ENCODE peak calls at places on chromosomes 2 and 18, in seven cellular contexts. Q, V, I, F, T, O and G are unnamed samples.

GRCh38 chr2:79219383-79219988 is 59.9 kb upstream of the REG3A start:
- DNase-seq in Q (peak; percentile 65), V (no peak), I (no peak), F (no peak), T (no peak), O (peak; percentile 77), G (peak; percentile 88)

GRCh38 chr2:26395394-26395793 is 6.3 kb upstream of the DRC1 start:
- DNase-seq in Q (peak; percentile 37), V (no peak), I (no peak), F (no peak), T (no peak), O (no peak), G (peak; percentile 23)

GRCh38 chr18:50734342-50734741 is 85.5 kb downstream of the MRO start:
- DNase-seq in Q (no peak), V (no peak), I (no peak), F (no peak), T (no peak), O (no peak), G (no peak)

GRCh38 chr18:50117876-50118275 is 77.1 kb downstream of the MYO5B start:
- DNase-seq in Q (no peak), V (no peak), I (no peak), F (no peak), T (no peak), O (no peak), G (no peak)

GRCh38 chr2:172442072-172442895 is 14.9 kb downstream of the ITGA6 start:
- DNase-seq in Q (no peak), V (no peak), I (peak; percentile 54), F (no peak), T (no peak), O (peak; percentile 94), G (no peak)

GRCh38 chr2:207375207-207375875 is 154.4 kb upstream of the CREB1 start:
- DNase-seq in Q (no peak), V (no peak), I (no peak), F (no peak), T (no peak), O (no peak), G (no peak)

GRCh38 chr2:190506666-190507065 is 27.9 kb downstream of the NEMP2 start:
- DNase-seq in Q (no peak), V (no peak), I (no peak), F (no peak), T (no peak), O (no peak), G (no peak)

GRCh38 chr2:37573818-37574388 is 97.5 kb downstream of the CDC42EP3 start:
- DNase-seq in Q (no peak), V (no peak), I (no peak), F (no peak), T (no peak), O (no peak), G (no peak)

GRCh38 chr2:53131416-53131815 is 636.2 kb upstream of the CHAC2 start:
- DNase-seq in Q (no peak), V (no peak), I (no peak), F (no peak), T (no peak), O (no peak), G (peak; percentile 17)

DNA sequence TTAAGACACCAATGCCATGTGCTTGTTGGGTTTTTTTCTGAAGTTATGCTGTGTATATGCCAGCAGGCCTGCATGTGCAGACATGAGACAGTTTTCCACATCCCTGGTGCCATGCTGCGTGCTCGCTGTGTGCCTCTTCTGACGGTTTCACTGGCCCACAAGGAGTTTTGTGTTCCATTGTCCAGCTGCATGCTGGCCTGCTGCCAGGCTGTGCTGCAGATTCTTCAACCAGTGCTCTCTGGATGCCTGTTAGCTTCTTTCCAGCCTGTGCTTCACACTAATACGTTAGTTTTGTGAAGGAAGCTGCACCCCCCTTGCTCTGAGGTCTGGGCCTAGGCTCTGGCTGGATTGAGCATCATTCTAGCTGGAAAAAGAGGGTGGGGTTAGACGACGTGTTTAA is 17.0 kb downstream of the INPP4A start:
- DNase-seq in Q (no peak), V (no peak), I (peak; percentile 60), F (peak; percentile 69), T (no peak), O (no peak), G (no peak)
- H3K4me1 ChIP-seq in Q (peaks cover 41% of the 10 kb centered on the region), V (no peaks in the 10 kb centered on the region), I (peaks cover 18% of the 10 kb centered on the region), F (no peaks in the 10 kb centered on the region), T (peaks cover 39% of the 10 kb centered on the region), O (peaks cover 53% of the 10 kb centered on the region), G (peaks cover 31% of the 10 kb centered on the region)

DNA sequence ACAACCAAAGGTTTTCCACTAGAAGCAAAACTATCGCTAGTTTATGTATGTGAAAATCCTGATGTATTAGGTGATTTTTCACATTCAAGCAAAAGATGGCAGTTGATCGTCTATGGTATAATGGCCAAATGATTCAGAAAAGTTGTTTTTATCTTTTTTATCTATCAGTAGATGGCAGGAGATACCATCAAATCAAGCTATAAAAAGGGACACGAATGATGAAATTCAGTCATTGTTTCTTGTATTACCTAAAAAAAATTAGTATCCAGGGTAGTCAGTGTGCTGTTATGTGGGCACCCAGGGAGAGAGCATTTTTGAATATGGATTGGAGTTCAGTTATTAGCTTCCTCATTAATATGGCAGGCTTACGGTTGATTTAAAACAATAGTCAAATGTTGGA is 22.9 kb upstream of the CAVIN2 start:
- DNase-seq in Q (no peak), V (no peak), I (no peak), F (no peak), T (no peak), O (peak; percentile 18), G (no peak)
- H3K4me1 ChIP-seq in Q (peaks cover 5% of the 10 kb centered on the region), V (no peaks in the 10 kb centered on the region), I (peaks cover 10% of the 10 kb centered on the region), F (no peaks in the 10 kb centered on the region), T (peaks cover 4% of the 10 kb centered on the region), O (peaks cover 51% of the 10 kb centered on the region), G (no peaks in the 10 kb centered on the region)

GRCh38 chr2:20618468-20618885 is 32.4 kb downstream of the HS1BP3 start:
- DNase-seq in Q (no peak), V (no peak), I (peak; percentile 69), F (peak; percentile 95), T (peak; percentile 23), O (no peak), G (no peak)

GRCh38 chr2:20618886-20619521 is 31.9 kb downstream of the HS1BP3 start:
- DNase-seq in Q (no peak), V (peak; percentile 54), I (no peak), F (peak; percentile 70), T (peak; percentile 16), O (no peak), G (no peak)

GRCh38 chr2:20620271-20620681 is 30.6 kb downstream of the HS1BP3 start:
- DNase-seq in Q (no peak), V (no peak), I (no peak), F (peak; percentile 68), T (no peak), O (no peak), G (no peak)

GRCh38 chr2:20620696-20621365 is 30.1 kb downstream of the HS1BP3 start:
- DNase-seq in Q (no peak), V (peak; percentile 42), I (no peak), F (peak; percentile 61), T (no peak), O (no peak), G (no peak)

DNA sequence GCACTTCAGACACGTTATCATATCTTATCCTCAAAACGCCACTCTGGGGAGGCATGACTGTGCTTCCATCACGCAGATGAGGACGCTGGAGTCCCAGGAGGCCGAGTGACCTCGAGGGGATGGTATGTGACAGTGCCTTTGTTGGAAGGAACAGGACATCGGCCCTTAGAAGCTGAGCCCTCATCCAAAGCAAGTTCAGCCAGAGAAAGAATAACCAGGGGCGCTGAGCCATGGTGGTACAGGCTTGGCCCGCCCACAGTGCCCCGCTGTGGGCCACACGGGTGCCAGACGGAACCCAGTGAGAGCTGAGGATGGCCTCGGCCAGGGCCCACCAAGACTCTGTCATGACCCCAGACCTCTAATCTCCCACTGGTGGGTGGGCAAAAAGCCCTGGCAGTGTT is 31.3 kb downstream of the HS1BP3 start:
- DNase-seq in Q (no peak), V (no peak), I (peak; percentile 78), F (peak; percentile 71), T (no peak), O (no peak), G (no peak)
- H3K4me1 ChIP-seq in Q (peaks cover 31% of the 10 kb centered on the region), V (no peaks in the 10 kb centered on the region), I (peaks cover 50% of the 10 kb centered on the region), F (no peaks in the 10 kb centered on the region), T (peaks cover 58% of the 10 kb centered on the region), O (peaks cover 26% of the 10 kb centered on the region), G (peaks cover 2% of the 10 kb centered on the region)

GRCh38 chr2:112800881-112801583 is 16.7 kb upstream of the IL1A start:
- DNase-seq in Q (no peak), V (no peak), I (no peak), F (no peak), T (no peak), O (no peak), G (no peak)
- H3K4me1 ChIP-seq in Q (peaks cover 3% of the 10 kb centered on the region), V (no peaks in the 10 kb centered on the region), I (no peaks in the 10 kb centered on the region), F (no peaks in the 10 kb centered on the region), T (no peaks in the 10 kb centered on the region), O (peaks cover 14% of the 10 kb centered on the region), G (peaks cover 4% of the 10 kb centered on the region)

DNA sequence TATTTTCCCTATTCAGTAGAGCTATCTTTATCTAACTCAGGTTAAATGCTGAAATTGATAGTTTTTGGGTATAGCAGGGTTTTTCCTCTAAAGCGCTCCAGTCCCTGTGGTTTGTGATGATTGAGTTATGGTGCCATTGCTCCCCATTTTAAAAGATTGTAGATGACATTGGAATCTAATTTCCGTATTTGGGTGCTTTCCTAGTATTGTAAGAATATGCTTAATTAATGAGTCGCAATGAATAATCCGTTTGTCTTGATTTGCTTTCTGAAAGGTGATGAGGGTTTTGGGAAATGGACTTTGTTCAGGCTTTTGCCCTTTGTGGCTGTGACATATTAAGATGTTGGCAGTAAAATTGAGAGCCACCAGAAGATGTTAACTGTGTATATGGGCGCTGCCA is 3.9 kb downstream of the RPS7 start:
- DNase-seq in Q (no peak), V (no peak), I (no peak), F (no peak), T (no peak), O (no peak), G (no peak)
- H3K4me1 ChIP-seq in Q (peaks cover 16% of the 10 kb centered on the region), V (no peaks in the 10 kb centered on the region), I (no peaks in the 10 kb centered on the region), F (no peaks in the 10 kb centered on the region), T (peaks cover 18% of the 10 kb centered on the region), O (peaks cover 52% of the 10 kb centered on the region), G (peaks cover 15% of the 10 kb centered on the region)

GRCh38 chr18:79465392-79465991 is 69.8 kb downstream of the NFATC1 start:
- DNase-seq in Q (no peak), V (no peak), I (no peak), F (no peak), T (no peak), O (no peak), G (peak; percentile 36)

GRCh38 chr18:79467126-79467525 is 71.4 kb downstream of the NFATC1 start:
- DNase-seq in Q (no peak), V (no peak), I (no peak), F (no peak), T (no peak), O (no peak), G (no peak)

GRCh38 chr18:79469309-79469708 is 73.6 kb downstream of the NFATC1 start:
- DNase-seq in Q (no peak), V (no peak), I (no peak), F (no peak), T (no peak), O (no peak), G (no peak)

GRCh38 chr18:79463424-79463960 is 67.8 kb downstream of the NFATC1 start:
- DNase-seq in Q (no peak), V (no peak), I (no peak), F (no peak), T (no peak), O (no peak), G (no peak)

DNA sequence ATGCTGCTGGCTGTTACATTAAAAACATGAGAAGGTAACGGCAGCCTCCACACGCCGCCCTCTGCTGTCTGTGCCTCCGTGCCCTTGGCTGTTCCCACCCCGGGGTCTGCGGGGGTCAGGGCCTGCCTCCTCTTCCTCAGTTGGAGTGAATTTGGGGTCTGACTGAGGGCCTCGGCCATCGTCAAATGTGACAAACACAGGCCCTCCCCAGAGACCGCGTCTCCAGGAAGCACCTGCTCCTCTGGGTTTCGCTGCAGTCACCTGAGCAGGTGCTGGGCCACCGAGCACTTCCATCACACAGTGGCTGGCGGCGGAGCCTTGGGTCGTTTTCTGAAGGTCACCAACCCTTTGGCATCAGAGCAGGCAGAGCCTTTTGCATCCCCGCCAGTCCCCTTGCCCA is 70.9 kb downstream of the NFATC1 start:
- DNase-seq in Q (no peak), V (no peak), I (no peak), F (no peak), T (no peak), O (no peak), G (no peak)
- H3K4me1 ChIP-seq in Q (no peaks in the 10 kb centered on the region), V (no peaks in the 10 kb centered on the region), I (peaks cover 6% of the 10 kb centered on the region), F (no peaks in the 10 kb centered on the region), T (no peaks in the 10 kb centered on the region), O (no peaks in the 10 kb centered on the region), G (no peaks in the 10 kb centered on the region)